ENCODE peak calls at places on chromosome 2, in six cellular contexts. X is SK-N-SH, D is A549, O is GM12878, L is K562, E is HepG2. Y is an unnamed sample.

GRCh38 chr2:118249531-118249930 is 161.3 kb downstream of the INSIG2 start:
- DNase-seq in O (peak), L (no peak), D (no peak), X (no peak), E (no peak), Y (peak)

GRCh38 chr2:9991829-9992273 is 40.4 kb downstream of the GRHL1 start:
- DNase-seq in L (no peak), O (no peak), D (no peak), E (no peak), X (no peak), Y (no peak)

GRCh38 chr2:54560146-54560881 is 104.2 kb downstream of the SPTBN1 start:
- DNase-seq in D (peak), X (peak), L (peak), O (no peak), E (no peak), Y (peak)

GRCh38 chr2:37711308-37711731 is 39.9 kb upstream of the CDC42EP3 start:
- DNase-seq in E (no peak), X (no peak), L (no peak), O (no peak), D (peak), Y (peak)

GRCh38 chr2:40030451-40030975 is 251.5 kb upstream of the THUMPD2 start:
- DNase-seq in L (no peak), O (no peak), E (no peak), X (no peak), D (no peak), Y (peak)

GRCh38 chr2:215269397-215270117 is 42.3 kb upstream of the ATIC start:
- DNase-seq in L (peak), X (peak), E (peak), O (peak), D (peak), Y (peak)

GRCh38 chr2:12488365-12488972 is 228.3 kb upstream of the TRIB2 start:
- DNase-seq in D (no peak), X (no peak), O (no peak), E (no peak), L (no peak), Y (no peak)

GRCh38 chr2:229780856-229781773 is 66.8 kb upstream of the DNER start:
- DNase-seq in D (peak), X (peak), E (peak), L (peak), O (no peak), Y (peak)

GRCh38 chr2:231172020-231172419 is 26.4 kb upstream of the ARMC9 start:
- DNase-seq in X (no peak), O (no peak), E (no peak), D (no peak), L (no peak), Y (no peak)

GRCh38 chr2:206217743-206218520 is 56.5 kb upstream of the ZDBF2 start:
- DNase-seq in E (no peak), D (no peak), O (no peak), L (no peak), X (peak), Y (no peak)

GRCh38 chr2:220931491-220931890 is 640.6 kb downstream of the EPHA4 start:
- DNase-seq in X (no peak), O (no peak), D (no peak), E (no peak), L (no peak), Y (no peak)

GRCh38 chr2:74927617-74928016 is 30.8 kb upstream of the POLE4 start:
- DNase-seq in E (no peak), X (no peak), O (no peak), D (no peak), L (no peak), Y (no peak)

GRCh38 chr2:70085711-70086277 is 1.5 kb upstream of the PCBP1 start:
- DNase-seq in L (no peak), X (no peak), E (no peak), O (no peak), D (no peak), Y (no peak)

GRCh38 chr2:66573412-66573811 is 138.5 kb downstream of the MEIS1 start:
- DNase-seq in L (no peak), X (no peak), E (no peak), D (no peak), O (no peak), Y (peak)

GRCh38 chr2:74695663-74696062 is 41.6 kb downstream of the SEMA4F start:
- DNase-seq in D (no peak), X (no peak), L (no peak), O (no peak), E (no peak), Y (no peak)

GRCh38 chr2:203237501-203238238 is 1.1 kb upstream of the CYP20A1 start:
- DNase-seq in X (peak), L (peak), E (no peak), D (no peak), O (no peak), Y (no peak)

GRCh38 chr2:125721072-125721721 is 934.8 kb upstream of the GYPC start:
- DNase-seq in X (no peak), L (no peak), E (no peak), D (no peak), O (no peak), Y (no peak)

GRCh38 chr2:3635171-3636008 is 22.6 kb upstream of the ALLC start:
- DNase-seq in O (no peak), E (no peak), D (no peak), L (no peak), X (no peak), Y (no peak)

GRCh38 chr2:223101340-223102039 is 49.5 kb downstream of the KCNE4 start:
- DNase-seq in O (peak), L (peak), X (peak), D (peak), E (peak), Y (peak)

GRCh38 chr2:223900531-223900930 is 44.6 kb downstream of the WDFY1 start:
- DNase-seq in D (no peak), E (no peak), X (no peak), L (no peak), O (no peak), Y (no peak)

GRCh38 chr2:3759331-3759730 is 56.0 kb downstream of the DCDC2C start:
- DNase-seq in E (no peak), X (no peak), D (no peak), L (no peak), O (no peak), Y (peak)

GRCh38 chr2:218289639-218290315 is 2.5 kb downstream of the TMBIM1 start:
- DNase-seq in O (no peak), D (no peak), L (no peak), E (peak), X (no peak), Y (peak)

DNA sequence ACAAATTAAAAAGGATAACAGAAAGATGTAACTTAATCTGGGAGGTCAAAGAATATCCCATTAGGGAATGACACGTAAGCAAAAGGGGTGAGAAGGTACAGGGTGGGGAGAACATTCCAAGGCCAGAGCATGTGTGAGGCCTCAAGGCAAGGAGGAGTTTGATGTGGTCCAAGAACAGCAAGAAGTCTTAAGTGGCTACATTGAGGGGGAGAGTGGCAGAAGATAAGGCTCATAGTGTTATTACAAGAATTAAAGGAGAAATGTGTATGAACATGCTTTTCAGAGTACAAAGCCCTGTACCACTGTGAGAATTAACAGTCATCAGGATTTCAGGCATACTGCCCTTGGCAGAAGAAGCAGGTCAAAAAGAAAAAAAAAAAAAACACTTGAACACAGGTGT is 174.4 kb upstream of the ERBB4 start:
- DNase-seq in E (no peak), O (no peak), X (no peak), D (no peak), L (no peak), Y (no peak)
- H3K27ac ChIP-seq in E (no peak), O (no peak), X (no peak), D (no peak), L (no peak), Y (peak)

GRCh38 chr2:240954436-240955305 is 43.7 kb upstream of the SNED1 start:
- DNase-seq in D (no peak), X (peak), L (no peak), E (no peak), O (no peak), Y (no peak)

GRCh38 chr2:240953426-240954425 is 44.7 kb upstream of the SNED1 start:
- DNase-seq in E (no peak), L (no peak), X (peak), O (no peak), D (no peak), Y (no peak)

GRCh38 chr2:240951045-240951594 is 45.0 kb downstream of the CROCC2 start:
- DNase-seq in X (no peak), E (no peak), O (no peak), D (no peak), L (no peak), Y (no peak)

GRCh38 chr2:240949791-240950705 is 43.9 kb downstream of the CROCC2 start:
- DNase-seq in D (no peak), E (no peak), L (no peak), O (no peak), X (no peak), Y (no peak)

GRCh38 chr2:240952496-240953246 is 45.7 kb upstream of the SNED1 start:
- DNase-seq in L (no peak), E (no peak), O (no peak), X (no peak), D (no peak), Y (no peak)
- TF ChIP-seq SMC3 in L (no peak), E (no peak), O (no peak), X (no peak), D (no peak), Y (no peak)

GRCh38 chr2:120016800-120017199 is 3.9 kb downstream of the EPB41L5 start:
- DNase-seq in O (no peak), X (no peak), D (no peak), E (no peak), L (no peak), Y (no peak)
- H3K27ac ChIP-seq in O (no peak), X (no peak), D (no peak), E (no peak), L (no peak), Y (no peak)

GRCh38 chr2:144329472-144329871 is 190.4 kb downstream of the ZEB2 start:
- DNase-seq in E (no peak), D (no peak), L (no peak), O (no peak), X (no peak), Y (no peak)

GRCh38 chr2:144333144-144333555 is 186.8 kb downstream of the ZEB2 start:
- DNase-seq in L (no peak), D (no peak), O (no peak), X (no peak), E (no peak), Y (no peak)

GRCh38 chr2:144332356-144333143 is 187.4 kb downstream of the ZEB2 start:
- DNase-seq in L (peak), E (peak), X (peak), O (no peak), D (peak), Y (peak)

GRCh38 chr2:144331652-144332355 is 188.1 kb downstream of the ZEB2 start:
- DNase-seq in E (no peak), L (peak), D (peak), O (no peak), X (peak), Y (no peak)

GRCh38 chr2:144330951-144331651 is 188.8 kb downstream of the ZEB2 start:
- DNase-seq in L (no peak), O (no peak), D (no peak), E (no peak), X (peak), Y (peak)
- TF ChIP-seq SMC3 in L (no peak), O (no peak), D (no peak), E (no peak), X (no peak), Y (no peak)

DNA sequence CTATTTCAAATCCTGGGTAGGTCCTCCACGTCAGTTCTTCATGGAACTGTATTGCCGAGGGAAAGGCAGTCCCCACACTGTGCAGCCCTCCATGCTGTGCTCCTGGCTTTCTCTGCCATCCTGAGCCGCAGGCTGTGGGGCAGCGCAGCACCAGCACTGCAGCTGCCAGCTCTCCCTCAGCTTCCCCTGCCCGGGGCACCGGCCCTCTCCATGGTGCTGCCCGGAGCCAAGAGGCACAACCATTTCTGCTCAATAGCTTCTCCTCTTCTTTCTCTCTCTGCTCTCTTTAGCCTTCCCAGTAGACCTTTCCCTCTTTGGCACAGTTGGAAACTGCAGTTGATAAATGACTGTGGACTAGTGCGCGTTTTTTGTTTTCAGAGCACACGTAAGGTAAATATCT is 12.1 kb downstream of the ANKRD23 start:
- DNase-seq in L (no peak), E (no peak), D (no peak), X (no peak), O (no peak), Y (no peak)
- H3K27ac ChIP-seq in L (no peak), E (no peak), D (no peak), X (no peak), O (no peak), Y (no peak)

DNA sequence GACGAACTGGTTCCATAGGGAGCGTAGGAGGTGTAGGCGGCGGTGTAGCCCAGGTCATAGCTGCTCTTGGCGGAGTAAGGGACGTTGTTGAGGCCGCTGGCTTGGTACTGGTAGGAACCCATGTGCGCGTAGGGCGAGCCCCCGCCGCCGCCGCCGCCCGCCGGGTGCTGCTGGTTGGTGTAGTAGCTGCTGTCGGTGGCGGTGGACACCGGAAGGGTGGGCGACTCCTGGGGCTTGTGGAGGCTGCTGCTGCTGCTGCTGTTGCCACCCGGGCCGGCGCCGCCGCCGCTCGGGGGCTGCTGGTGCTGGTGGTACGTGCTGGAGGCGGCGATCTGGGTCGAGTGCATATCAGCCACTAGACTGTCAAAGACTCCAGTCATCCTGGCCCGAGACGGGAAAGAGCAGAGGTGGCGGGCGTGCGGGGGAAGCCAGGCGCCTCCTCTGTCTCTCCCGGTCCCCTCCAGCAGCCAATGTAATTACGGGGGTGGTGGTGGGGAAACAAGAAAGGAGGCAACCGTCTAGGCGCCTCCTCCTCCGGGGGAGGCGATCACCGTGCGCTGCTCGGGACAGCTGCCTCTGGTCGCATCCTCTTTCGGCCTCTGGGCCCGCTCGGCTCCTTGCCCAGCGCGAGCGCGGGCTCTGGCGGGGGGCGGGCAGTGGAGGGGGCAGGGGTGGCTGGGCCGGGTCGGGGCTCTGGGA is 392 bp downstream of the DLX2 start:
- DNase-seq in E (no peak), D (peak), O (no peak), L (peak), X (no peak), Y (peak)
- TF ChIP-seq SMC3 in E (no peak), D (no peak), O (no peak), L (no peak), X (no peak), Y (no peak)

GRCh38 chr2:101763496-101764333 is 66.2 kb downstream of the MAP4K4 start:
- DNase-seq in X (no peak), L (no peak), E (peak), D (no peak), O (no peak), Y (no peak)
- H3K27ac ChIP-seq in X (peak), L (no peak), E (peak), D (peak), O (no peak), Y (no peak)

DNA sequence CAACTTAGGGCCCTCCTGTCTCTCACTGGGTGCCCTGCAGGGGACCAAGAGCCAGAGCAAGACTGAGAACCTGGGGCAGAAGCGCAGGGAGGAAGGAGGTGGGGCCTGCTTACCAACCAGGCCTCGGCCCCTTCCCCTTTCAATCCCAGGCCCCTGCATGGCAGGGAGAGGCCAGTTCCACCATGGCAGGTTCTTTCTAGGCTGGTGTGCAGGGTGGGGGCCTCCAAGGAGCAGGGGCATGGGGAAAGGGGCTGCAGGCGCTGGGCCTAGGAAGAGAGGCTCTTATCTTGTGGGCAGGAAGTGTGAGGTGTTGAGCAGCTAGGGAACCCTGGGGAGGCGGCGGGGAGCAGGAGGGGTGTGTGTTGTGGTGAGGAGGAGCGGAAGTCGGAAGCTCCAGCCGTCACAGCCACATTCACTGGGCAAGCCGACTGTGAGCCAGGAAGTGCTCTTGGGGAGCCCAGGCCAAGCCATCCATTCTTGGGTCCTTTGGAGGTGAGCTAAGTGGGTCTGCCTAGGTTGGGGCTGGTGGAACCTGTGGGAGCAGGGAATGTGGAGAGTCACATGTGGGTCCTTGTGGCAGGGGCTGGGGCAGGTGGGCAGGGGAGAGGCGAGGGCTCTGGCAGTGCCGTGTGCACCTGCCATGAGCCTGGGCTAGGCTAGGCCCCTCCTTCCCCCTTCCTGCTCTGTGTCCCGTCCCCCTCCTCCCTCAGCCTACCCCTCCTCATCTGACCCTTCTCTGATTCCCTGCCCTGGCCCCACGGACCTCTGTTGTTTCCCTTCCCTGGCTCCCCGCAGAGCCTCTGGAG is at the start of gene PSD4:
- DNase-seq in D (no peak), E (no peak), L (peak), O (peak), X (no peak), Y (no peak)
- TF ChIP-seq SMC3 in D (no peak), E (no peak), L (no peak), O (no peak), X (no peak), Y (no peak)

GRCh38 chr2:240966906-240967680 is 31.3 kb upstream of the SNED1 start:
- DNase-seq in O (no peak), L (no peak), X (no peak), D (no peak), E (peak), Y (no peak)
- H3K27ac ChIP-seq in O (no peak), L (no peak), X (no peak), D (no peak), E (peak), Y (no peak)

Y was measured in IMR-90.